ENCODE peak calls at places on chromosomes 4 and X, in five cellular contexts. Q is lung, T is fibroblast of pulmonary artery, B is NB4, S is right atrium auricular region. I is an unnamed sample.

GRCh38 chrX:6266041-6266440 is 37.4 kb upstream of the NLGN4X start:
- DNase-seq in T (no peak), S (no peak), B (no peak), Q (no peak), I (no peak)

GRCh38 chr4:16609170-16609758 is 289.2 kb downstream of the LDB2 start:
- DNase-seq in S (no peak), Q (no peak), T (no peak), B (no peak), I (no peak)

GRCh38 chr4:98572697-98573096 is 85.7 kb downstream of the TSPAN5 start:
- DNase-seq in T (no peak), S (no peak), B (no peak), Q (no peak), I (no peak)

GRCh38 chr4:73976716-73977115 is 5.1 kb downstream of the PF4 start:
- DNase-seq in T (peak; percentile 61), S (no peak), Q (no peak), B (no peak), I (peak; percentile 51)

GRCh38 chrX:16319929-16320328 is 152.6 kb downstream of the MAGEB17 start:
- DNase-seq in Q (no peak), T (no peak), B (no peak), S (no peak), I (peak; percentile 55)

GRCh38 chrX:15072880-15073279 is 197.0 kb downstream of the ASB9 start:
- DNase-seq in Q (no peak), S (no peak), B (no peak), T (no peak), I (no peak)

GRCh38 chr4:152063301-152064235 is 302.8 kb upstream of the GATB start:
- DNase-seq in S (no peak), Q (no peak), T (no peak), B (no peak), I (no peak)

GRCh38 chrX:110407910-110408545 is 49.4 kb downstream of the RTL9 start:
- DNase-seq in Q (peak; percentile 62), T (peak; percentile 76), S (no peak), B (peak; percentile 60), I (peak; percentile 53)

GRCh38 chr4:39353478-39354177 is 12.5 kb downstream of the RFC1 start:
- DNase-seq in B (peak; percentile 90), T (peak; percentile 92), Q (no peak), S (no peak), I (peak; percentile 57)

GRCh38 chrX:77426811-77427210 is 20.4 kb upstream of the FGF16 start:
- DNase-seq in S (no peak), T (peak; percentile 51), B (no peak), Q (no peak), I (peak; percentile 20)

GRCh38 chr4:112766422-112766821 is 129.5 kb downstream of the LARP7 start:
- DNase-seq in T (peak; percentile 41), Q (no peak), B (peak; percentile 38), S (no peak), I (peak; percentile 45)

GRCh38 chrX:15107367-15107988 is 162.4 kb downstream of the ASB9 start:
- DNase-seq in T (no peak), Q (no peak), S (no peak), B (no peak), I (no peak)

GRCh38 chrX:48616575-48616974 is 19.3 kb downstream of the WDR13 start:
- DNase-seq in T (no peak), S (no peak), B (peak; percentile 85), Q (no peak), I (peak; percentile 13)

GRCh38 chrX:150038356-150038755 is 100.1 kb upstream of the EOLA2 start:
- DNase-seq in S (no peak), B (no peak), Q (no peak), T (no peak), I (no peak)

GRCh38 chrX:150942958-150943594 is 40.1 kb upstream of the HMGB3 start:
- DNase-seq in B (no peak), Q (no peak), T (no peak), S (no peak), I (no peak)

GRCh38 chr4:106062452-106062875 is 167.2 kb downstream of the NPNT start:
- DNase-seq in T (peak; percentile 73), B (no peak), S (no peak), Q (no peak), I (peak; percentile 86)

DNA sequence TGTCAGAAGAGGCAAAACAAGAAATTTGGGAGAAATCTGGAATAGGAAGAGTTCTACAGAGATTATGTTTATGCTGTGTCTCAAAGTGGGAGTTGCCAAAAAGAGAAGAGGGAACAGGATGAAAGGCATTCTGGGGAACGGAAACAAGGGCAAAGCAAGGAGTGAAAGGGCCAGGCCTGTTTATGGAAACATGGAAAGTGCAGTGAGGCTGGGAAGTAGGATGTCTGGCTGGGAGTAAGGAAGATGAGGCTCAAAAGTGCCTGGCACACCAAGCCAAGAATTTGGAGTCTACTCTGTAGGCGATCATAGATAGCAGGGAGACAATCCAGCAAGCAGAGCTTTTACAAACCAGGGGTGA is 1.8 kb upstream of the CUL4B start:
- DNase-seq in B (no peak), Q (no peak), T (no peak), S (no peak), I (no peak)
- H3K4me3 ChIP-seq in B (no peak overlapping the region), Q (no peak overlapping the region), T (no peak overlapping the region), S (no peak overlapping the region), I (no peak overlapping the region)

DNA sequence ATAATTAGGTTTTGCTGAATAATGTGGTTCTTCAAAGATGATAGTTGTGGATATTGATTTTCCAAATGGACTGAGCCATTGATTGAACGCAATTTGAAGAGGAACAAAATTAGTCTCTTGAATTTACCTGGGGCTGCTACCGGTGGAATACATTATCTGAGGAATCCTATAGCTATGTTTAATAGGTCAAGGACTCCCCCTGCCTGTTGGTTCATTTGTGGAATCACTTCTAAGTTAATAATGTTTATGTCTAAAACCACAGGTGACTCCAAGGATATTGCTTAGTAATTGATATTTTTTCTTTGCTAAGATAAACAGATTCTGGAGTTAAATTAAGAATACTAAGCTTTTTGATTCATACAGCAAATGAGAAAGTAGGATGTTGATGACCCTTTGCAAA is 576.0 kb upstream of the PABPC4L start:
- DNase-seq in B (no peak), S (no peak), Q (no peak), T (no peak), I (peak; percentile 5)
- TF ChIP-seq CTCF in B (no peak), S (no peak), Q (no peak), T (no peak), I (peak; percentile 6)

DNA sequence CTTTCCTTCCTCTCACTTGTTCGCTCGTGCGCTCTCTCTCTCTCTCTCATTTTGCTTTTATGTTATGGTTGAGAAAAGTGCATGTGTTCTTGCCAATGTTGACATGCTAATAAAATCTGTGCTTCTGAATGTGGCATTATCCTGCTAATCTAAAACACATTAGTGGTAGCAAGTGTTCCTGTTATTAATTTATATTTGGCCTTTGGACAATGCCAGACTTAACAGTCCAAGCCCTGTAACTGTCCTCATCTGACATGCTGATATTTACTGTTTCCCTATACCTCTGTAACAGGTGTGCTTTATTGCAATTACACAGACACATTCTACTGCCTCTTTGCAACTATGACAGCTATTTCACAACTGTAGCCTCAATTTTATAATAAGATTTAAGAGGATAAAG is 2.7 kb downstream of the PPARGC1A start:
- DNase-seq in T (no peak), B (no peak), Q (no peak), S (no peak), I (no peak)
- H3K4me3 ChIP-seq in T (no peak overlapping the region), B (no peak overlapping the region), Q (no peak overlapping the region), S (peak overlapping the region; percentile 59), I (no peak overlapping the region)

GRCh38 chr4:76801621-76802545 is 96.1 kb downstream of the SOWAHB start:
- DNase-seq in B (no peak), T (no peak), S (no peak), Q (no peak), I (peak; percentile 34)
- TF ChIP-seq CTCF in B (no peak), T (peak; percentile 8), S (no peak), Q (no peak), I (no peak)

GRCh38 chrX:11437642-11438379 is 144.6 kb downstream of the AMELX start:
- DNase-seq in Q (no peak), B (no peak), S (peak; percentile 76), T (peak; percentile 65), I (peak; percentile 81)
- H3K4me3 ChIP-seq in Q (no peak overlapping the region), B (no peak overlapping the region), S (no peak overlapping the region), T (no peak overlapping the region), I (no peak overlapping the region)

DNA sequence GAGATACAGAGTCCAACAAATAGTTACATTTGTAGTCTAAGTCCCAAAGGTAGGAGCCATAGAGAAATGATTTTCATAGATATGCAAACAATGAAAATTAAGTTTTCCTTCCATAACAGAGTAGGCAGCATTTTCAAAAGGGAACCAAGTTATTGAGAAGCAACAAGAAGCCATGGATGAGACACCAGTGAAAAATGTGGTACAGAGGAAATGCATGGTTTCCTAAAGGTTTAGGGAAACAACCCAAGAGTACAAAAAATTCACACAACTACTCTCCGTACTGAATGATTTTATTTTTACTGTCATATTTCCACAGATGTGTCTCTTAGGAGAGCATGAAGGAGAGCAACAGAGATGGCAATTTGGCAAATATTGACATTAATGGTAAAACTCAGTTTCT is 1408.9 kb upstream of the PCDH7 start:
- DNase-seq in S (no peak), B (no peak), Q (no peak), T (peak; percentile 59), I (peak; percentile 57)
- TF ChIP-seq CTCF in S (no peak), B (no peak), Q (no peak), T (no peak), I (no peak)

DNA sequence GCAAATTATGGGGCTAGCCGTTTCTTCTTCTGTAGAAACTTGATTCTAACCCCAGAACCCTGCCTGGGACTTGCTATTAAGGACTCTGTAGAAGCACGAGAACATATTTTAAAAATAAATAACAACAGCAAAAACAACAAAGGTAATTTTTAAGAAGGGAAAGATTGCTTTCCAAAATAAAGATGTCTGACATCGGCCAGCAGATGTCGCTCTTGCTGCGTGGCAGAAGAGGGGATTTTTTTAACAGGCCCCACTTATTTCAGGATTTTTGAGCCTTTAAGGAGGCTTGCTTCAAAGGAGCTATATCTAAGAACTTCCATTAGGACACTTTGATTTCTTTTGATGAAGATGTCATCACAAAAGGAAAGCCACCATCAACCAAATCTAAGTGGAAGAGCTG is 62.8 kb upstream of the EGFL6 start:
- DNase-seq in T (peak; percentile 67), S (no peak), B (peak; percentile 63), Q (peak; percentile 32), I (peak; percentile 61)
- H3K4me3 ChIP-seq in T (no peak overlapping the region), S (no peak overlapping the region), B (no peak overlapping the region), Q (no peak overlapping the region), I (no peak overlapping the region)

DNA sequence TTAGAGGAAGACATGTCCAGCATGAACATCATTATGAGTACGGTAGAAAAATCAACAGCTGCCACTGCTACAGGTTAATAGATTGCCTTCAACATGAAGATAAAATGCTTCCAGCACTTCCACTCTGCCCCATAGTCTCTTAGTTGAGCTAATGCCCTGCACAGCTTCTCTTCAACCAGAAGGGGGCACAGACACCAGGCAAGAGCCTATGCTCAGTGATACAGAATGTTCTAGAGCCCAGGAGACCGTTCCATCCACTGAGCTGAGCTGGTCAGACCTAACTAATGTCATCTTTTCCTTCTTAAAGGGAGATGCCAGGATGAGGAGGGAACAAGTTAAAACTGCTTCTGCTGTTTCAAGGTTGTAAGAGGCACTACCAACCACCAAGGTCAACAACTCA is 42.2 kb downstream of the SMIM10L2A start:
- DNase-seq in B (peak; percentile 10), S (no peak), T (peak; percentile 17), Q (no peak), I (no peak)
- TF ChIP-seq CTCF in B (peak; percentile 52), S (no peak), T (peak; percentile 44), Q (peak; percentile 4), I (peak; percentile 19)

I was measured in astrocyte of the spinal cord.